ENCODE peak calls at places on chromosomes 1 and 21, in nine cellular contexts. One of them, this sample, is unnamed. For H3K27me3 and H3K4me1, the result is how much of the 10 kb centered on the place peaks cover.

GRCh38 chr1:230011333-230012092 is 55.5 kb upstream of the GALNT2 start:
- DNase-seq in aorta: no peak
- DNase-seq in CD4-positive, CD25-positive, alpha-beta regulatory T cell: no peak
- DNase-seq in cardiac muscle cell: no peak
- DNase-seq in uterus: no peak
- DNase-seq in tibial artery: no peak
- DNase-seq in naive thymus-derived CD4-positive, alpha-beta T cell: no peak
- DNase-seq in heart right ventricle: no peak
- DNase-seq in H9: no peak
- DNase-seq in this sample: no peak

GRCh38 chr1:7511381-7511780 is 259.7 kb upstream of the VAMP3 start:
- DNase-seq in CD4-positive, CD25-positive, alpha-beta regulatory T cell: no peak
- DNase-seq in heart right ventricle: no peak
- DNase-seq in aorta: no peak
- DNase-seq in H9: no peak
- DNase-seq in uterus: no peak
- DNase-seq in tibial artery: no peak
- DNase-seq in naive thymus-derived CD4-positive, alpha-beta T cell: no peak
- DNase-seq in cardiac muscle cell: no peak
- DNase-seq in this sample: no peak

GRCh38 chr1:234853906-234854647 is 244.1 kb upstream of the IRF2BP2 start:
- DNase-seq in uterus: no peak
- DNase-seq in tibial artery: no peak
- DNase-seq in H9: no peak
- DNase-seq in aorta: no peak
- DNase-seq in cardiac muscle cell: no peak
- DNase-seq in CD4-positive, CD25-positive, alpha-beta regulatory T cell: no peak
- DNase-seq in naive thymus-derived CD4-positive, alpha-beta T cell: no peak
- DNase-seq in heart right ventricle: no peak
- DNase-seq in this sample: no peak

GRCh38 chr1:234288946-234289345 is 84.3 kb upstream of the COA6 start:
- DNase-seq in naive thymus-derived CD4-positive, alpha-beta T cell: no peak
- DNase-seq in CD4-positive, CD25-positive, alpha-beta regulatory T cell: no peak
- DNase-seq in aorta: no peak
- DNase-seq in H9: no peak
- DNase-seq in uterus: no peak
- DNase-seq in heart right ventricle: no peak
- DNase-seq in tibial artery: no peak
- DNase-seq in cardiac muscle cell: no peak
- DNase-seq in this sample: no peak

GRCh38 chr1:222417264-222417663 is 130.6 kb downstream of the HHIPL2 start:
- DNase-seq in aorta: no peak
- DNase-seq in heart right ventricle: no peak
- DNase-seq in uterus: no peak
- DNase-seq in H9: no peak
- DNase-seq in naive thymus-derived CD4-positive, alpha-beta T cell: no peak
- DNase-seq in tibial artery: no peak
- DNase-seq in CD4-positive, CD25-positive, alpha-beta regulatory T cell: no peak
- DNase-seq in cardiac muscle cell: no peak
- DNase-seq in this sample: no peak

GRCh38 chr1:23614128-23614660 is 54.9 kb upstream of the ID3 start:
- DNase-seq in H9: no peak
- DNase-seq in tibial artery: no peak
- DNase-seq in uterus: no peak
- DNase-seq in aorta: no peak
- DNase-seq in heart right ventricle: no peak
- DNase-seq in cardiac muscle cell: no peak
- DNase-seq in CD4-positive, CD25-positive, alpha-beta regulatory T cell: no peak
- DNase-seq in naive thymus-derived CD4-positive, alpha-beta T cell: no peak
- DNase-seq in this sample: no peak

GRCh38 chr1:185670187-185670627 is 64.0 kb upstream of the HMCN1 start:
- DNase-seq in cardiac muscle cell: peak
- DNase-seq in tibial artery: no peak
- DNase-seq in heart right ventricle: peak
- DNase-seq in aorta: no peak
- DNase-seq in H9: no peak
- DNase-seq in naive thymus-derived CD4-positive, alpha-beta T cell: peak
- DNase-seq in uterus: no peak
- DNase-seq in CD4-positive, CD25-positive, alpha-beta regulatory T cell: peak
- DNase-seq in this sample: no peak

GRCh38 chr1:164361927-164362326 is 197.1 kb upstream of the PBX1 start:
- DNase-seq in naive thymus-derived CD4-positive, alpha-beta T cell: no peak
- DNase-seq in aorta: no peak
- DNase-seq in CD4-positive, CD25-positive, alpha-beta regulatory T cell: no peak
- DNase-seq in uterus: no peak
- DNase-seq in H9: no peak
- DNase-seq in heart right ventricle: no peak
- DNase-seq in cardiac muscle cell: peak
- DNase-seq in tibial artery: no peak
- DNase-seq in this sample: no peak

GRCh38 chr1:7293702-7294630 is 477.1 kb upstream of the VAMP3 start:
- DNase-seq in naive thymus-derived CD4-positive, alpha-beta T cell: no peak
- DNase-seq in tibial artery: no peak
- DNase-seq in heart right ventricle: no peak
- DNase-seq in cardiac muscle cell: no peak
- DNase-seq in uterus: no peak
- DNase-seq in CD4-positive, CD25-positive, alpha-beta regulatory T cell: no peak
- DNase-seq in aorta: no peak
- DNase-seq in H9: peak
- DNase-seq in this sample: no peak

GRCh38 chr1:230072296-230072695 is 5.3 kb downstream of the GALNT2 start:
- DNase-seq in tibial artery: no peak
- DNase-seq in cardiac muscle cell: no peak
- DNase-seq in aorta: no peak
- DNase-seq in heart right ventricle: no peak
- DNase-seq in CD4-positive, CD25-positive, alpha-beta regulatory T cell: no peak
- DNase-seq in H9: no peak
- DNase-seq in naive thymus-derived CD4-positive, alpha-beta T cell: no peak
- DNase-seq in uterus: no peak
- DNase-seq in this sample: no peak

GRCh38 chr1:103197266-103197665 is 88.9 kb upstream of the COL11A1 start:
- DNase-seq in naive thymus-derived CD4-positive, alpha-beta T cell: no peak
- DNase-seq in aorta: no peak
- DNase-seq in heart right ventricle: no peak
- DNase-seq in CD4-positive, CD25-positive, alpha-beta regulatory T cell: no peak
- DNase-seq in cardiac muscle cell: no peak
- DNase-seq in H9: no peak
- DNase-seq in tibial artery: no peak
- DNase-seq in uterus: no peak
- DNase-seq in this sample: no peak

GRCh38 chr21:35044770-35045538 is 4.1 kb downstream of the RUNX1 start:
- DNase-seq in tibial artery: no peak
- DNase-seq in uterus: no peak
- DNase-seq in H9: no peak
- DNase-seq in heart right ventricle: no peak
- DNase-seq in cardiac muscle cell: no peak
- DNase-seq in aorta: no peak
- DNase-seq in naive thymus-derived CD4-positive, alpha-beta T cell: no peak
- DNase-seq in CD4-positive, CD25-positive, alpha-beta regulatory T cell: no peak
- DNase-seq in this sample: no peak

GRCh38 chr1:119646521-119647227 is 1.4 kb downstream of the ZNF697 start:
- DNase-seq in CD4-positive, CD25-positive, alpha-beta regulatory T cell: no peak
- DNase-seq in tibial artery: no peak
- DNase-seq in naive thymus-derived CD4-positive, alpha-beta T cell: no peak
- DNase-seq in cardiac muscle cell: no peak
- DNase-seq in aorta: no peak
- DNase-seq in heart right ventricle: no peak
- DNase-seq in H9: no peak
- DNase-seq in uterus: no peak
- DNase-seq in this sample: no peak

GRCh38 chr1:247156787-247157232 is 15.0 kb downstream of the ZNF124 start:
- DNase-seq in aorta: no peak
- DNase-seq in H9: no peak
- DNase-seq in naive thymus-derived CD4-positive, alpha-beta T cell: no peak
- DNase-seq in tibial artery: no peak
- DNase-seq in heart right ventricle: no peak
- DNase-seq in cardiac muscle cell: no peak
- DNase-seq in CD4-positive, CD25-positive, alpha-beta regulatory T cell: no peak
- DNase-seq in uterus: no peak
- DNase-seq in this sample: no peak

GRCh38 chr1:226094451-226094850 is 31.9 kb downstream of the H3-3A start:
- DNase-seq in naive thymus-derived CD4-positive, alpha-beta T cell: no peak
- DNase-seq in uterus: no peak
- DNase-seq in CD4-positive, CD25-positive, alpha-beta regulatory T cell: no peak
- DNase-seq in aorta: peak
- DNase-seq in H9: no peak
- DNase-seq in tibial artery: no peak
- DNase-seq in cardiac muscle cell: no peak
- DNase-seq in heart right ventricle: no peak
- DNase-seq in this sample: no peak

GRCh38 chr1:10528066-10529014 is 53.6 kb downstream of the PEX14 start:
- DNase-seq in cardiac muscle cell: peak
- DNase-seq in aorta: peak
- DNase-seq in H9: no peak
- DNase-seq in uterus: no peak
- DNase-seq in heart right ventricle: peak
- DNase-seq in CD4-positive, CD25-positive, alpha-beta regulatory T cell: no peak
- DNase-seq in tibial artery: no peak
- DNase-seq in naive thymus-derived CD4-positive, alpha-beta T cell: no peak
- DNase-seq in this sample: peak

GRCh38 chr1:155175927-155176371 is 2.3 kb downstream of the TRIM46 start:
- DNase-seq in tibial artery: peak
- DNase-seq in CD4-positive, CD25-positive, alpha-beta regulatory T cell: no peak
- DNase-seq in H9: peak
- DNase-seq in cardiac muscle cell: no peak
- DNase-seq in uterus: peak
- DNase-seq in heart right ventricle: no peak
- DNase-seq in aorta: peak
- DNase-seq in naive thymus-derived CD4-positive, alpha-beta T cell: peak
- DNase-seq in this sample: peak

GRCh38 chr1:11649624-11650330 is 4.5 kb downstream of the FBXO2 start:
- DNase-seq in uterus: no peak
- DNase-seq in tibial artery: no peak
- DNase-seq in heart right ventricle: no peak
- DNase-seq in H9: no peak
- DNase-seq in aorta: no peak
- DNase-seq in CD4-positive, CD25-positive, alpha-beta regulatory T cell: no peak
- DNase-seq in naive thymus-derived CD4-positive, alpha-beta T cell: no peak
- DNase-seq in cardiac muscle cell: no peak
- DNase-seq in this sample: no peak
- H3K27me3 ChIP-seq in uterus: under half
- H3K27me3 ChIP-seq in tibial artery: under half
- H3K27me3 ChIP-seq in heart right ventricle: under half
- H3K27me3 ChIP-seq in H9: under half
- H3K27me3 ChIP-seq in aorta: under half
- H3K27me3 ChIP-seq in CD4-positive, CD25-positive, alpha-beta regulatory T cell: under half
- H3K27me3 ChIP-seq in naive thymus-derived CD4-positive, alpha-beta T cell: under half
- H3K27me3 ChIP-seq in cardiac muscle cell: under half
- H3K27me3 ChIP-seq in this sample: under half

GRCh38 chr1:26163684-26164035 is 4.8 kb downstream of the FAM110D start:
- DNase-seq in H9: no peak
- DNase-seq in uterus: no peak
- DNase-seq in heart right ventricle: no peak
- DNase-seq in naive thymus-derived CD4-positive, alpha-beta T cell: no peak
- DNase-seq in tibial artery: no peak
- DNase-seq in cardiac muscle cell: no peak
- DNase-seq in aorta: no peak
- DNase-seq in CD4-positive, CD25-positive, alpha-beta regulatory T cell: no peak
- DNase-seq in this sample: no peak

GRCh38 chr1:26162220-26162703 is 3.4 kb downstream of the FAM110D start:
- DNase-seq in tibial artery: no peak
- DNase-seq in H9: no peak
- DNase-seq in cardiac muscle cell: no peak
- DNase-seq in uterus: no peak
- DNase-seq in aorta: no peak
- DNase-seq in heart right ventricle: no peak
- DNase-seq in naive thymus-derived CD4-positive, alpha-beta T cell: no peak
- DNase-seq in CD4-positive, CD25-positive, alpha-beta regulatory T cell: no peak
- DNase-seq in this sample: no peak

GRCh38 chr1:26166719-26167281 is 2.0 kb downstream of the C1orf232 start:
- DNase-seq in uterus: no peak
- DNase-seq in tibial artery: no peak
- DNase-seq in CD4-positive, CD25-positive, alpha-beta regulatory T cell: no peak
- DNase-seq in heart right ventricle: no peak
- DNase-seq in H9: no peak
- DNase-seq in naive thymus-derived CD4-positive, alpha-beta T cell: no peak
- DNase-seq in aorta: no peak
- DNase-seq in cardiac muscle cell: no peak
- DNase-seq in this sample: no peak

GRCh38 chr1:26165126-26165892 is 3.5 kb downstream of the C1orf232 start:
- DNase-seq in cardiac muscle cell: no peak
- DNase-seq in naive thymus-derived CD4-positive, alpha-beta T cell: no peak
- DNase-seq in aorta: no peak
- DNase-seq in heart right ventricle: no peak
- DNase-seq in CD4-positive, CD25-positive, alpha-beta regulatory T cell: no peak
- DNase-seq in uterus: no peak
- DNase-seq in tibial artery: no peak
- DNase-seq in H9: no peak
- DNase-seq in this sample: no peak

GRCh38 chr1:26164036-26164927 is 4.5 kb downstream of the C1orf232 start:
- DNase-seq in CD4-positive, CD25-positive, alpha-beta regulatory T cell: peak
- DNase-seq in aorta: peak
- DNase-seq in naive thymus-derived CD4-positive, alpha-beta T cell: peak
- DNase-seq in uterus: peak
- DNase-seq in tibial artery: no peak
- DNase-seq in H9: peak
- DNase-seq in heart right ventricle: peak
- DNase-seq in cardiac muscle cell: peak
- DNase-seq in this sample: no peak
- H3K4me1 ChIP-seq in CD4-positive, CD25-positive, alpha-beta regulatory T cell: under half
- H3K4me1 ChIP-seq in aorta: under half
- H3K4me1 ChIP-seq in naive thymus-derived CD4-positive, alpha-beta T cell: under half
- H3K4me1 ChIP-seq in uterus: under half
- H3K4me1 ChIP-seq in tibial artery: under half
- H3K4me1 ChIP-seq in H9: under half
- H3K4me1 ChIP-seq in heart right ventricle: half or more
- H3K4me1 ChIP-seq in cardiac muscle cell: under half
- H3K4me1 ChIP-seq in this sample: under half

DNA sequence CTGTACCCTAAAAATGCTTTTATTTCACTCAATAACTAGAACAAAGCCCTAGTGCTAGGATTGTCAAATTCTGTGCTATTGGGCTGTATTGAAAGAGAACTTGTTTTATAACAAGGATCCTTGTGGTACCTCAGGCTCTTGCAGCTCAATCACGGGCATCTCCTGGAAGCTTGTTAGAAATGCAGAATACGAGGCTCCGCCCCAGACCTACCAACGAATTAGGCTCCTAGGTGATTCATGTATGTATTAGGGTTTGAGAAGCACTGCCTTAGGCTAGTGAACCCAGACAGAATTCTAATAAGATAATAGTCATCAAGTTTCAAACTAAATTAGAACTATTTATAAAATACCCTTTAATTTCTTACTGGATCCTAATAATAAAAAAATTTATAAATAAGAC is 45.6 kb downstream of the ZZZ3 start:
- DNase-seq in CD4-positive, CD25-positive, alpha-beta regulatory T cell: no peak
- DNase-seq in cardiac muscle cell: no peak
- DNase-seq in heart right ventricle: no peak
- DNase-seq in tibial artery: no peak
- DNase-seq in uterus: no peak
- DNase-seq in naive thymus-derived CD4-positive, alpha-beta T cell: no peak
- DNase-seq in aorta: no peak
- DNase-seq in H9: peak
- DNase-seq in this sample: no peak
- H3K27me3 ChIP-seq in CD4-positive, CD25-positive, alpha-beta regulatory T cell: under half
- H3K27me3 ChIP-seq in cardiac muscle cell: under half
- H3K27me3 ChIP-seq in heart right ventricle: under half
- H3K27me3 ChIP-seq in tibial artery: under half
- H3K27me3 ChIP-seq in uterus: under half
- H3K27me3 ChIP-seq in naive thymus-derived CD4-positive, alpha-beta T cell: under half
- H3K27me3 ChIP-seq in aorta: under half
- H3K27me3 ChIP-seq in H9: under half
- H3K27me3 ChIP-seq in this sample: under half

GRCh38 chr1:17586172-17586963 is 46.9 kb downstream of the ARHGEF10L start:
- DNase-seq in CD4-positive, CD25-positive, alpha-beta regulatory T cell: no peak
- DNase-seq in uterus: no peak
- DNase-seq in aorta: no peak
- DNase-seq in H9: peak
- DNase-seq in naive thymus-derived CD4-positive, alpha-beta T cell: no peak
- DNase-seq in heart right ventricle: no peak
- DNase-seq in cardiac muscle cell: peak
- DNase-seq in tibial artery: peak
- DNase-seq in this sample: no peak
- H3K4me1 ChIP-seq in CD4-positive, CD25-positive, alpha-beta regulatory T cell: under half
- H3K4me1 ChIP-seq in uterus: under half
- H3K4me1 ChIP-seq in aorta: under half
- H3K4me1 ChIP-seq in H9: under half
- H3K4me1 ChIP-seq in naive thymus-derived CD4-positive, alpha-beta T cell: under half
- H3K4me1 ChIP-seq in heart right ventricle: half or more
- H3K4me1 ChIP-seq in cardiac muscle cell: under half
- H3K4me1 ChIP-seq in tibial artery: half or more
- H3K4me1 ChIP-seq in this sample: under half

This sample was measured in breast epithelium.